ENCODE peak calls at places on chromosomes 6 and 20, in nine cellular contexts. S is NCI-H748 treated with DMSO at 0.1 percent for 48 hours; L is kidney glomerular epithelial cell; A is C1 segment of cervical spinal cord; R is adrenal gland; Y is effector CD4-positive, alpha-beta T cell; J is stimulated activated CD4-positive, alpha-beta T cell treated with anti-CD3 and anti-CD28 coated beads, Interleukin-4, amount 100 ng/mL, for 1 hour; Z is Caki2; T is nucleus accumbens. M is an unnamed sample.

GRCh38 chr20:17610566-17611289 is 40.9 kb downstream of the DSTN start:
- DNase-seq in J (peak; percentile 51), Y (peak; percentile 40), L (no peak), Z (no peak), T (no peak), S (no peak), A (no peak), R (no peak), M (no peak)

GRCh38 chr6:71476371-71476770 is 187.8 kb downstream of the OGFRL1 start:
- DNase-seq in R (no peak), T (no peak), Y (no peak), J (no peak), A (no peak), Z (no peak), S (no peak), L (no peak), M (no peak)

GRCh38 chr6:137709424-137710281 is 157.4 kb upstream of the TNFAIP3 start:
- DNase-seq in T (no peak), Y (no peak), A (no peak), L (peak; percentile 45), S (no peak), Z (no peak), R (no peak), J (no peak), M (no peak)

GRCh38 chr6:122654016-122654415 is 43.8 kb downstream of the PKIB start:
- DNase-seq in S (no peak), A (no peak), Y (no peak), J (no peak), T (no peak), Z (no peak), R (no peak), L (no peak), M (no peak)

GRCh38 chr6:21214738-21215448 is 378.7 kb upstream of the SOX4 start:
- DNase-seq in J (no peak), Z (no peak), A (no peak), T (no peak), L (no peak), R (no peak), Y (no peak), S (no peak), M (no peak)

GRCh38 chr20:34029415-34029814 is 35.7 kb downstream of the RALY start:
- DNase-seq in J (no peak), R (no peak), L (no peak), Y (no peak), A (no peak), T (no peak), S (no peak), Z (no peak), M (no peak)

GRCh38 chr20:9035129-9035528 is 33.8 kb upstream of the PLCB4 start:
- DNase-seq in A (no peak), R (no peak), L (peak; percentile 78), Z (peak; percentile 55), S (no peak), Y (no peak), J (no peak), T (no peak), M (peak; percentile 34)

GRCh38 chr6:11613858-11614257 is 76.3 kb downstream of the TMEM170B start:
- DNase-seq in J (no peak), L (peak; percentile 85), Y (no peak), Z (peak; percentile 52), S (no peak), R (no peak), A (no peak), T (no peak), M (peak; percentile 12)

GRCh38 chr20:57174737-57175136 is 91.7 kb downstream of the BMP7 start:
- DNase-seq in J (no peak), R (no peak), S (no peak), Z (no peak), A (no peak), T (no peak), L (no peak), Y (no peak), M (no peak)

GRCh38 chr6:35161776-35162607 is 20.9 kb upstream of the TCP11 start:
- DNase-seq in A (no peak), S (no peak), J (no peak), Z (no peak), Y (no peak), R (peak; percentile 71), L (no peak), T (no peak), M (no peak)

GRCh38 chr6:43296780-43297494 is 1.1 kb upstream of the SLC22A7 start:
- DNase-seq in J (no peak), S (no peak), L (no peak), A (no peak), Z (no peak), T (no peak), Y (no peak), R (no peak), M (no peak)

GRCh38 chr20:58559368-58559729 is 44.1 kb upstream of the APCDD1L start:
- DNase-seq in L (no peak), R (no peak), S (no peak), T (no peak), J (no peak), Y (no peak), A (no peak), Z (no peak), M (no peak)

GRCh38 chr20:33672426-33673114 is 1.7 kb downstream of the NECAB3 start:
- DNase-seq in Y (no peak), S (no peak), T (no peak), L (no peak), A (no peak), J (no peak), Z (no peak), R (peak; percentile 57), M (no peak)

GRCh38 chr6:113820751-113821150 is 36.4 kb upstream of the MARCKS start:
- DNase-seq in A (no peak), Z (no peak), S (no peak), L (no peak), R (no peak), J (no peak), T (no peak), Y (no peak), M (no peak)

GRCh38 chr6:53020005-53020744 is 25.1 kb upstream of the GSTA4 start:
- DNase-seq in T (no peak), Z (no peak), S (no peak), Y (no peak), A (no peak), J (no peak), L (no peak), R (no peak), M (no peak)

GRCh38 chr6:169172435-169172834 is 81.2 kb downstream of the THBS2 start:
- DNase-seq in T (no peak), R (peak; percentile 16), J (no peak), Z (no peak), L (peak; percentile 33), Y (no peak), S (no peak), A (no peak), M (peak; percentile 80)

GRCh38 chr6:36633915-36634314 is 39.8 kb downstream of the SRSF3 start:
- DNase-seq in S (no peak), T (no peak), L (peak; percentile 78), J (no peak), Y (no peak), R (peak; percentile 46), A (no peak), Z (peak; percentile 78), M (peak; percentile 38)

GRCh38 chr20:21048841-21049273 is 57.3 kb downstream of the LINC00237 start:
- DNase-seq in T (peak; percentile 9), J (peak; percentile 56), L (no peak), A (no peak), Y (peak; percentile 30), S (no peak), R (peak; percentile 47), Z (no peak), M (peak; percentile 43)

GRCh38 chr6:154457046-154457713 is 53.3 kb downstream of the CNKSR3 start:
- DNase-seq in A (no peak), Z (peak; percentile 49), S (no peak), J (no peak), Y (no peak), R (no peak), T (no peak), L (peak; percentile 78), M (no peak)

GRCh38 chr6:134373282-134373922 is 55.5 kb upstream of the SGK1 start:
- DNase-seq in J (no peak), L (peak; percentile 66), Z (peak; percentile 59), R (peak; percentile 76), T (no peak), S (no peak), A (no peak), Y (no peak), M (no peak)

GRCh38 chr20:37486186-37486999 is 34.7 kb upstream of the NNAT start:
- DNase-seq in S (no peak), Z (no peak), A (no peak), Y (no peak), L (no peak), J (no peak), R (no peak), T (no peak), M (no peak)

GRCh38 chr20:19978511-19979210 is 38.5 kb upstream of the NAA20 start:
- DNase-seq in S (no peak), L (no peak), A (no peak), R (no peak), T (no peak), Z (no peak), J (no peak), Y (no peak), M (no peak)

GRCh38 chr20:2625062-2625461 is 27.4 kb upstream of the NOP56 start:
- DNase-seq in Y (no peak), S (no peak), R (no peak), T (no peak), L (no peak), J (no peak), Z (no peak), A (no peak), M (no peak)

GRCh38 chr6:137271245-137272183 is 52.3 kb upstream of the IFNGR1 start:
- DNase-seq in S (peak; percentile 53), Y (no peak), Z (peak; percentile 37), A (no peak), J (no peak), R (no peak), T (no peak), L (peak; percentile 65), M (no peak)

GRCh38 chr6:139711714-139712585 is 337.5 kb upstream of the CITED2 start:
- DNase-seq in J (no peak), Z (no peak), R (no peak), T (no peak), A (no peak), S (no peak), L (peak; percentile 15), Y (no peak), M (no peak)

GRCh38 chr6:104955927-104956662 is 812 bp upstream of the LIN28B start:
- DNase-seq in J (no peak), A (no peak), Z (no peak), S (peak; percentile 70), Y (no peak), R (no peak), T (no peak), L (no peak), M (no peak)

GRCh38 chr6:45350186-45350585 is 22.1 kb downstream of the RUNX2 start:
- DNase-seq in T (no peak), R (no peak), A (no peak), J (no peak), S (no peak), Z (no peak), Y (no peak), L (no peak), M (no peak)

GRCh38 chr6:102398788-102399390 is 1005.4 kb downstream of the GRIK2 start:
- DNase-seq in J (no peak), R (no peak), Y (no peak), Z (no peak), T (no peak), A (no peak), S (no peak), L (no peak), M (no peak)